ENCODE peak calls at places on chromosomes 16 and 17, in four cellular contexts. P, V, X and J are unnamed samples.

GRCh38 chr16:67279296-67280089 is at the start of gene PLEKHG4:
- DNase-seq in V (peak; percentile 56), X (peak; percentile 86), P (peak; percentile 72), J (peak; percentile 77)

GRCh38 chr17:4006165-4006589 is 41.9 kb upstream of the ATP2A3 start:
- DNase-seq in P (no peak), X (no peak), V (no peak), J (no peak)

GRCh38 chr17:77859411-77859810 is 99.1 kb upstream of the TNRC6C start:
- DNase-seq in V (no peak), P (no peak), X (no peak), J (no peak)

GRCh38 chr17:56918916-56919315 is 5.1 kb upstream of the TRIM25 start:
- DNase-seq in P (no peak), X (no peak), V (peak; percentile 38), J (peak; percentile 44)

GRCh38 chr17:45414997-45415881 is 17.4 kb downstream of the ARHGAP27 start:
- DNase-seq in X (no peak), V (no peak), P (no peak), J (no peak)

GRCh38 chr16:13935408-13935807 is 15.5 kb downstream of the ERCC4 start:
- DNase-seq in V (no peak), X (peak; percentile 30), P (no peak), J (no peak)

GRCh38 chr17:63647065-63647725 is 25.0 kb downstream of the MAP3K3 start:
- DNase-seq in P (no peak), X (no peak), V (peak; percentile 47), J (peak; percentile 57)

GRCh38 chr17:51298508-51299371 is 38.4 kb downstream of the UTP18 start:
- DNase-seq in X (peak; percentile 67), V (peak; percentile 48), P (no peak), J (peak; percentile 79)

GRCh38 chr17:2593846-2594656 is 597 bp downstream of the PAFAH1B1 start:
- DNase-seq in P (peak; percentile 73), X (peak; percentile 88), V (peak; percentile 86), J (peak; percentile 90)

GRCh38 chr17:5203908-5204294 is 12.2 kb upstream of the ZNF594 start:
- DNase-seq in X (peak; percentile 35), V (peak; percentile 7), P (no peak), J (peak; percentile 48)

GRCh38 chr17:5422505-5422904 is 2.5 kb downstream of the RPAIN start:
- DNase-seq in X (peak; percentile 58), P (no peak), V (peak; percentile 51), J (peak; percentile 61)

GRCh38 chr17:37605081-37605480 is 4.1 kb downstream of the SYNRG start:
- DNase-seq in X (no peak), V (no peak), P (no peak), J (peak; percentile 70)

GRCh38 chr17:65548570-65548969 is 12.9 kb downstream of the AXIN2 start:
- DNase-seq in X (no peak), V (no peak), P (no peak), J (no peak)

GRCh38 chr17:6361733-6362132 is 73.2 kb downstream of the AIPL1 start:
- DNase-seq in V (peak; percentile 18), P (no peak), X (no peak), J (no peak)

GRCh38 chr16:57770361-57770760 is 31.9 kb downstream of the KIFC3 start:
- DNase-seq in P (no peak), X (no peak), V (no peak), J (no peak)

GRCh38 chr17:17693253-17693954 is 12.1 kb downstream of the RAI1 start:
- DNase-seq in X (peak; percentile 70), V (peak; percentile 62), P (no peak), J (no peak)

DNA sequence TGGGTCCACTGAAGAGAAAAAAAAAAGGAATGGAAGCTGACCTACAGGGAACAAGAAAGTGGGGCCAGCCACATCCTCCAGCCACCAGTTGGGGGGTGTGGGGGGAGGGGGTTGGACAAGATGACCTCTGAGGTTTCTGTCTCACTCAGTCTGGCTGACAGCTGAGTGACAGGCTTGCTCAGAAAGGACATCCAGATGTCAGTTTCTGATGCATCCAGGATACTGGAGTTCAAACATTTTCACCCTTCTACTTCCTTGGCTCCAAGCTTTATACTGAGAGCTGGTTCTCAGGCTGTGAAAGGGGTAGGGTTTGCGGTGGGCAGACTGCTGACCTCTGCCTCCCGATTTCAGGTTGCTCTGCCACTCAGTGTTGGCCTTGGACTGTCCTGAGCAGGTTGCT is 2178.3 kb downstream of the TP53TG3F start:
- DNase-seq in X (no peak), P (no peak), V (no peak), J (no peak)
- H3K4me1 ChIP-seq in X (no peaks in the 10 kb centered on the region), P (no peaks in the 10 kb centered on the region), V (no peaks in the 10 kb centered on the region), J (no peaks in the 10 kb centered on the region)

GRCh38 chr16:89618114-89618999 is 4.9 kb downstream of the DPEP1 start:
- DNase-seq in P (no peak), X (peak; percentile 69), V (no peak), J (peak; percentile 43)

GRCh38 chr16:89620406-89620841 is 7.0 kb downstream of the DPEP1 start:
- DNase-seq in X (peak; percentile 51), V (no peak), P (no peak), J (no peak)

GRCh38 chr16:89621698-89622409 is 8.4 kb downstream of the DPEP1 start:
- DNase-seq in P (no peak), V (no peak), X (no peak), J (no peak)

GRCh38 chr16:89621136-89621697 is 7.8 kb downstream of the DPEP1 start:
- DNase-seq in V (no peak), P (no peak), X (no peak), J (no peak)

GRCh38 chr16:89619880-89620279 is 6.4 kb downstream of the DPEP1 start:
- DNase-seq in P (no peak), V (no peak), X (no peak), J (peak; percentile 61)
- H3K4me1 ChIP-seq in P (no peaks in the 10 kb centered on the region), V (peaks cover 27% of the 10 kb centered on the region), X (peaks cover 19% of the 10 kb centered on the region), J (peaks cover 16% of the 10 kb centered on the region)

DNA sequence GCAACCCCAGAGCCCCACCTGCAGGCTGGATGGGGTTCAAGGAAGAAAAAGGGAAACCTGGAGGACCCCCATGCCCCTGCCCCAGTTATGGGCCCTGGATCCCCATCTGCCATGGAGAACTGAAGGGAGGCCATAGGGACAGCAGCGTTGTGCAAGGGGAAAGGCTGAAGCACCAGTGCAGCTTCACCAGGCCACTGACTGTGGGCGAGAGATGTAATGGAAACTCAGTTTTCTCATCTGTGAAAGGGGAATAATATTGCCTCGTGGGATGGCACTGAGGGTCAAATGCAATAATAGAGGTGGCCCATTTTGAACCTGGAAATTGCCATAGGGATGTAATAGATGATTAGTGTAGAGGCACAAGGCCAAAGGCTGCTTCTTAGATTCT is 9.9 kb upstream of the TSPOAP1 start:
- DNase-seq in X (no peak), V (no peak), P (no peak), J (no peak)
- H3K4me1 ChIP-seq in X (peaks cover 2% of the 10 kb centered on the region), V (peaks cover 18% of the 10 kb centered on the region), P (peaks cover 83% of the 10 kb centered on the region), J (peaks cover 4% of the 10 kb centered on the region)

GRCh38 chr16:2702871-2703745 is 16.9 kb downstream of the PRSS27 start:
- DNase-seq in X (no peak), V (no peak), P (no peak), J (no peak)
- H3K4me1 ChIP-seq in X (no peaks in the 10 kb centered on the region), V (peaks cover 4% of the 10 kb centered on the region), P (no peaks in the 10 kb centered on the region), J (no peaks in the 10 kb centered on the region)

DNA sequence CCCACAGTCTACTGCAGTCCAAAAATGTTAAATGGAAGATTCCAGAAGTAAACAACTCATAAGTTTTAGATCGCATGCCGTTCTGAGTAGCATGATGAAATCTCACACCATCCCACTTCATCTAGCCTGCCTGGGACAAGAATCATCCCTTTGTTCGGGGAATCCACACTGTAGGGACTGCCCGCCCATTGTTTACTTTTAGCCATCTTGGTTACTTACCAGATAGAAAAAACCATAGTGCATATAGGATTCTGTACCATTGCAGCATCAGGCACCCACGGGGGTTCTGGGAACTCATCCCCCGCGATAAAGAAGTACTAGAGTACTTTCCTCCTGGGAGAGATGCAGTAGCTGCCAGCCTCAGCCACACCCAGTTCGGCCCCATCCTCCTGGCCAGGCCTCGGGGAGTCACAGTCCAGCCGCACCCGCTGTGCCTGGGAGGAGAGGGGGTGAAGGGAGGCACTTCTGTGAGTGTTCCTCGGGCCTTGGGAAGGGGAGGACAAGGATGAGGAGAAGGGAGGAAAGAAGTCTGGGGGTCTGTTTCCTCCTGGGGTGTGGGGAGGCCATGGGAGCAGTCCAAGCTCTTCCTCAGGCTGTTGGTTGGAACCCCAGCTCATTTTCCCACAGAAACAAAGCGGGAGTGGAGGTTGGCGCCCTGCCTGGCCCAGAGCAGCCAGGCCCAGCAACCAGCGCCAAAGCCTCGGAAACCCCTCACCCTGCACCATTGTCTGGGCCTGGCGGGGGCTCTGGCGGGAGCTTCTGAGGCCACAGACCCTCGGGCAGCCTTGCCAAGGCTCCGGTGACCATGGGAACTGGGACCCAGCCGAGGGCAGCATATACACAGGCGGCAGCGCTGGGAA is 8.9 kb downstream of the TRIM47 start:
- DNase-seq in V (peak; percentile 92), P (no peak), X (peak; percentile 57), J (peak; percentile 57)
- H3K4me1 ChIP-seq in V (peaks cover 17% of the 10 kb centered on the region), P (peaks cover 18% of the 10 kb centered on the region), X (peaks cover 31% of the 10 kb centered on the region), J (peaks cover 39% of the 10 kb centered on the region)

GRCh38 chr17:61408151-61409041 is 8.8 kb downstream of the TBX2 start:
- DNase-seq in V (no peak), P (peak; percentile 7), X (no peak), J (peak; percentile 46)
- H3K4me1 ChIP-seq in V (peaks cover 42% of the 10 kb centered on the region), P (peaks cover 21% of the 10 kb centered on the region), X (peaks cover 8% of the 10 kb centered on the region), J (peaks cover 36% of the 10 kb centered on the region)

GRCh38 chr16:77967054-77968035 is 55.0 kb upstream of the CLEC3A start:
- DNase-seq in V (no peak), X (no peak), P (no peak), J (no peak)
- H3K4me1 ChIP-seq in V (no peaks in the 10 kb centered on the region), X (no peaks in the 10 kb centered on the region), P (no peaks in the 10 kb centered on the region), J (no peaks in the 10 kb centered on the region)

GRCh38 chr16:24074574-24074973 is 181.6 kb upstream of the CACNG3 start:
- DNase-seq in X (no peak), P (no peak), V (no peak), J (no peak)

GRCh38 chr16:24069036-24069590 is 187.0 kb upstream of the CACNG3 start:
- DNase-seq in V (no peak), X (no peak), P (no peak), J (no peak)

GRCh38 chr16:24070851-24071250 is 185.3 kb upstream of the CACNG3 start:
- DNase-seq in X (peak; percentile 51), V (no peak), P (no peak), J (peak; percentile 6)

GRCh38 chr16:24073321-24073720 is 182.8 kb upstream of the CACNG3 start:
- DNase-seq in X (no peak), P (no peak), V (no peak), J (no peak)

GRCh38 chr16:24071990-24072389 is 184.1 kb upstream of the CACNG3 start:
- DNase-seq in V (no peak), X (no peak), P (no peak), J (no peak)
- H3K4me1 ChIP-seq in V (no peaks in the 10 kb centered on the region), X (no peaks in the 10 kb centered on the region), P (no peaks in the 10 kb centered on the region), J (no peaks in the 10 kb centered on the region)